ENCODE peak calls at places on chromosomes 5 and 9, in ten cellular contexts. P, X, A, F, R, S, Z, B, L and Y are unnamed samples.

GRCh38 chr5:145936401-145937131 is at the start of gene SH3RF2:
- DNase-seq in P (no peak), X (no peak), A (peak; percentile 79), F (peak; percentile 38), R (no peak), S (no peak), Z (peak; percentile 65), B (peak; percentile 64), L (peak; percentile 54), Y (no peak)

GRCh38 chr9:120708526-120709224 is 5.6 kb downstream of the MEGF9 start:
- DNase-seq in P (no peak), X (peak; percentile 55), A (peak; percentile 92), F (no peak), R (no peak), S (no peak), Z (no peak), B (no peak), L (no peak), Y (no peak)

GRCh38 chr9:79080536-79080935 is 491.2 kb upstream of the TLE4 start:
- DNase-seq in P (no peak), X (no peak), A (no peak), F (no peak), R (no peak), S (no peak), Z (no peak), B (no peak), L (no peak), Y (no peak)

GRCh38 chr5:176549871-176550270 is 729 bp downstream of the CDHR2 start:
- DNase-seq in P (no peak), X (no peak), A (no peak), F (no peak), R (no peak), S (no peak), Z (no peak), B (no peak), L (no peak), Y (no peak)

GRCh38 chr5:93342563-93343061 is 238.4 kb downstream of the NR2F1-AS1 start:
- DNase-seq in P (no peak), X (no peak), A (no peak), F (no peak), R (peak; percentile 30), S (peak; percentile 78), Z (no peak), B (no peak), L (no peak), Y (no peak)

GRCh38 chr5:157548513-157549282 is 26.9 kb downstream of the ADAM19 start:
- DNase-seq in P (no peak), X (peak; percentile 95), A (peak; percentile 63), F (no peak), R (no peak), S (no peak), Z (no peak), B (no peak), L (no peak), Y (no peak)

GRCh38 chr9:136228107-136228875 is 17.3 kb downstream of the QSOX2 start:
- DNase-seq in P (no peak), X (no peak), A (peak; percentile 94), F (no peak), R (no peak), S (no peak), Z (no peak), B (peak; percentile 56), L (peak; percentile 14), Y (no peak)

GRCh38 chr5:82885657-82886389 is 191.4 kb downstream of the TMEM167A start:
- DNase-seq in P (no peak), X (no peak), A (peak; percentile 12), F (no peak), R (no peak), S (peak; percentile 34), Z (no peak), B (no peak), L (no peak), Y (no peak)

GRCh38 chr5:124440471-124440870 is 306.0 kb downstream of the ZNF608 start:
- DNase-seq in P (no peak), X (no peak), A (no peak), F (no peak), R (no peak), S (no peak), Z (no peak), B (no peak), L (no peak), Y (no peak)

GRCh38 chr5:172451771-172452197 is 2.5 kb downstream of the SH3PXD2B start:
- DNase-seq in P (no peak), X (peak; percentile 46), A (peak; percentile 90), F (no peak), R (no peak), S (no peak), Z (peak; percentile 87), B (peak; percentile 41), L (no peak), Y (no peak)

GRCh38 chr5:141940695-141941271 is 17.1 kb downstream of the DELE1 start:
- DNase-seq in P (no peak), X (peak; percentile 50), A (no peak), F (peak; percentile 39), R (no peak), S (no peak), Z (no peak), B (no peak), L (no peak), Y (no peak)

GRCh38 chr5:172798422-172799215 is 27.6 kb upstream of the DUSP1 start:
- DNase-seq in P (no peak), X (peak; percentile 91), A (peak; percentile 96), F (peak; percentile 48), R (no peak), S (no peak), Z (peak; percentile 84), B (peak; percentile 46), L (peak; percentile 70), Y (no peak)

GRCh38 chr9:8365029-8365428 is 565.5 kb upstream of the DMAC1 start:
- DNase-seq in P (no peak), X (no peak), A (peak; percentile 54), F (no peak), R (no peak), S (no peak), Z (no peak), B (no peak), L (no peak), Y (no peak)